ENCODE peak calls at places on chromosome 12, in five cellular contexts. Y is PC-3, R is DND-41, G is GM23248, F is fibroblast of lung. O is an unnamed sample. For H3K36me3 and H3K79me2, the result is how much of the 10 kb centered on the place peaks cover.

GRCh38 chr12:130873106-130873795 is 1.4 kb downstream of the RAN start:
- DNase-seq in Y (no peak), R (no peak), G (peak), F (no peak), O (peak)

GRCh38 chr12:843609-844008 is 91.2 kb downstream of the WNK1 start:
- DNase-seq in Y (peak), R (no peak), G (peak), F (peak), O (no peak)

GRCh38 chr12:57863676-57864075 is 17.1 kb upstream of the CTDSP2 start:
- DNase-seq in Y (no peak), R (no peak), G (no peak), F (no peak), O (no peak)

GRCh38 chr12:79155703-79156102 is 291.1 kb downstream of the SYT1 start:
- DNase-seq in Y (no peak), R (no peak), G (peak), F (peak), O (no peak)

GRCh38 chr12:77382096-77382742 is 316.9 kb upstream of the E2F7 start:
- DNase-seq in Y (no peak), R (no peak), G (peak), F (peak), O (no peak)

GRCh38 chr12:8687846-8688601 is 9.8 kb upstream of the RIMKLB start:
- DNase-seq in Y (peak), R (peak), G (peak), F (peak), O (no peak)

GRCh38 chr12:23350808-23351207 is 598.7 kb downstream of the SOX5 start:
- DNase-seq in Y (no peak), R (no peak), G (no peak), F (no peak), O (no peak)

GRCh38 chr12:20269352-20270067 is 98.8 kb upstream of the PDE3A start:
- DNase-seq in Y (no peak), R (no peak), G (no peak), F (no peak), O (no peak)

GRCh38 chr12:116882742-116883141 is 1.5 kb upstream of the HRK start:
- DNase-seq in Y (peak), R (no peak), G (peak), F (peak), O (peak)

GRCh38 chr12:108273217-108273616 is 65.9 kb downstream of the CMKLR1 start:
- DNase-seq in Y (no peak), R (no peak), G (no peak), F (no peak), O (no peak)

GRCh38 chr12:58487280-58488141 is 432.8 kb downstream of the LRIG3 start:
- DNase-seq in Y (no peak), R (no peak), G (peak), F (no peak), O (no peak)

GRCh38 chr12:81128930-81129554 is 51.2 kb downstream of the ACSS3 start:
- DNase-seq in Y (peak), R (peak), G (peak), F (peak), O (peak)

GRCh38 chr12:126492181-126492580 is 1426.9 kb downstream of the AACS start:
- DNase-seq in Y (no peak), R (no peak), G (no peak), F (no peak), O (no peak)

GRCh38 chr12:100799770-100800169 is 5.2 kb downstream of the ANO4 start:
- DNase-seq in Y (peak), R (no peak), G (peak), F (peak), O (no peak)

GRCh38 chr12:52243264-52243773 is 10.3 kb downstream of the KRT7 start:
- DNase-seq in Y (peak), R (no peak), G (peak), F (no peak), O (no peak)

GRCh38 chr12:132629330-132629729 is 10.8 kb downstream of the P2RX2 start:
- DNase-seq in Y (no peak), R (no peak), G (no peak), F (no peak), O (no peak)

GRCh38 chr12:103924761-103925641 is 5.2 kb upstream of the HSP90B1 start:
- DNase-seq in Y (peak), R (no peak), G (peak), F (peak), O (no peak)

GRCh38 chr12:3964404-3964803 is 91.2 kb upstream of the PARP11 start:
- DNase-seq in Y (no peak), R (no peak), G (no peak), F (no peak), O (peak)

GRCh38 chr12:4148418-4149056 is 125.0 kb upstream of the CCND2 start:
- DNase-seq in Y (no peak), R (peak), G (no peak), F (no peak), O (peak)

GRCh38 chr12:105071981-105072380 is 12.3 kb downstream of the ALDH1L2 start:
- DNase-seq in Y (no peak), R (no peak), G (no peak), F (no peak), O (no peak)

GRCh38 chr12:108338915-108339657 is at the start of gene CMKLR1:
- DNase-seq in Y (no peak), R (peak), G (peak), F (no peak), O (no peak)

GRCh38 chr12:60174914-60175313 is 579.1 kb downstream of the SLC16A7 start:
- DNase-seq in Y (no peak), R (no peak), G (peak), F (peak), O (no peak)

GRCh38 chr12:69947922-69948321 is 122.9 kb downstream of the MYRFL start:
- DNase-seq in Y (no peak), R (no peak), G (no peak), F (no peak), O (peak)

GRCh38 chr12:127041985-127042625 is 1224.9 kb upstream of the TMEM132C start:
- DNase-seq in Y (peak), R (no peak), G (no peak), F (no peak), O (peak)

GRCh38 chr12:89351489-89352241 is 636 bp downstream of the DUSP6 start:
- DNase-seq in Y (no peak), R (no peak), G (peak), F (peak), O (peak)

GRCh38 chr12:93568091-93568490 is 4.4 kb upstream of the SOCS2 start:
- DNase-seq in Y (no peak), R (no peak), G (no peak), F (no peak), O (no peak)

GRCh38 chr12:77685112-77685511 is 145.6 kb upstream of the NAV3 start:
- DNase-seq in Y (peak), R (peak), G (peak), F (peak), O (peak)

GRCh38 chr12:93059288-93059687 is 130.2 kb upstream of the EEA1 start:
- DNase-seq in Y (no peak), R (no peak), G (no peak), F (no peak), O (no peak)

GRCh38 chr12:118164798-118165486 is 29.0 kb downstream of the PEBP1 start:
- DNase-seq in Y (peak), R (no peak), G (peak), F (peak), O (peak)

GRCh38 chr12:48015954-48016353 is 11.7 kb upstream of the COL2A1 start:
- DNase-seq in Y (no peak), R (no peak), G (no peak), F (no peak), O (no peak)

GRCh38 chr12:117552971-117553370 is 191.5 kb upstream of the NOS1 start:
- DNase-seq in Y (peak), R (no peak), G (no peak), F (no peak), O (no peak)

GRCh38 chr12:105948331-105948730 is 190.4 kb downstream of the NUAK1 start:
- DNase-seq in Y (peak), R (no peak), G (peak), F (peak), O (no peak)

GRCh38 chr12:120468846-120469449 is 600 bp downstream of the SRSF9 start:
- DNase-seq in Y (no peak), R (peak), G (peak), F (no peak), O (peak)

GRCh38 chr12:112342587-112342986 is 39.6 kb downstream of the HECTD4 start:
- DNase-seq in Y (no peak), R (no peak), G (no peak), F (no peak), O (no peak)

GRCh38 chr12:122276242-122276641 is 9.9 kb upstream of the VPS33A start:
- DNase-seq in Y (no peak), R (no peak), G (no peak), F (no peak), O (no peak)

GRCh38 chr12:129819391-129819790 is 84.4 kb downstream of the TMEM132D start:
- DNase-seq in Y (no peak), R (no peak), G (no peak), F (no peak), O (no peak)

GRCh38 chr12:27680638-27681037 is 15.6 kb upstream of the REP15 start:
- DNase-seq in Y (no peak), R (no peak), G (no peak), F (no peak), O (no peak)

GRCh38 chr12:12449533-12450025 is 92.7 kb downstream of the BORCS5 start:
- DNase-seq in Y (peak), R (no peak), G (no peak), F (peak), O (no peak)
- H3K4me2 ChIP-seq in Y (no peak), R (no peak), G (no peak), F (no peak), O (no peak)

GRCh38 chr12:123598522-123598921 is 3.4 kb upstream of the DDX55 start:
- DNase-seq in Y (no peak), R (no peak), G (no peak), F (no peak), O (no peak)
- H3K36me3 ChIP-seq in Y (under half), R (half or more), G (under half), F (under half), O (under half)

GRCh38 chr12:113833422-113833821 is 132.7 kb downstream of the RBM19 start:
- DNase-seq in Y (no peak), R (no peak), G (no peak), F (no peak), O (no peak)

GRCh38 chr12:113835433-113835832 is 130.7 kb downstream of the RBM19 start:
- DNase-seq in Y (no peak), R (no peak), G (no peak), F (no peak), O (no peak)

GRCh38 chr12:113837528-113838296 is 128.4 kb downstream of the RBM19 start:
- DNase-seq in Y (no peak), R (no peak), G (no peak), F (no peak), O (no peak)

GRCh38 chr12:113837059-113837458 is 129.1 kb downstream of the RBM19 start:
- DNase-seq in Y (no peak), R (no peak), G (peak), F (no peak), O (no peak)

GRCh38 chr12:113835913-113836312 is 130.2 kb downstream of the RBM19 start:
- DNase-seq in Y (no peak), R (no peak), G (no peak), F (no peak), O (no peak)
- H3K79me2 ChIP-seq in Y (under half), R (under half), G (under half), F (under half), O (under half)

GRCh38 chr12:46103691-46104090 is 113.3 kb upstream of the SCAF11 start:
- DNase-seq in Y (no peak), R (no peak), G (no peak), F (no peak), O (no peak)

GRCh38 chr12:46105735-46106134 is 115.4 kb upstream of the SCAF11 start:
- DNase-seq in Y (no peak), R (no peak), G (no peak), F (no peak), O (no peak)

GRCh38 chr12:46101121-46101869 is 110.9 kb upstream of the SCAF11 start:
- DNase-seq in Y (peak), R (no peak), G (peak), F (no peak), O (no peak)
- H3K4me2 ChIP-seq in Y (no peak), R (no peak), G (no peak), F (no peak), O (no peak)

GRCh38 chr12:96263449-96263902 is 69.3 kb downstream of the ELK3 start:
- DNase-seq in Y (no peak), R (no peak), G (no peak), F (peak), O (no peak)
- H3K36me3 ChIP-seq in Y (under half), R (half or more), G (half or more), F (under half), O (under half)

GRCh38 chr12:16350682-16351081 is 3.2 kb downstream of the MGST1 start:
- DNase-seq in Y (peak), R (no peak), G (peak), F (peak), O (no peak)
- H3K79me2 ChIP-seq in Y (half or more), R (under half), G (half or more), F (half or more), O (under half)

O was measured in Karpas-422.